ENCODE peak calls at places on chromosomes 5 and 9, in six cellular contexts. One of them, this sample, is unnamed.

GRCh38 chr5:72018158-72018803 is 89.0 kb upstream of the MAP1B start:
- DNase-seq in adrenal gland: no peak
- DNase-seq in NCI-H2107: no peak
- DNase-seq in tibial artery: peak; percentile 70
- DNase-seq in ureter: no peak
- DNase-seq in retina: no peak
- DNase-seq in this sample: peak; percentile 85

GRCh38 chr9:91882628-91883027 is 67.4 kb downstream of the ROR2 start:
- DNase-seq in adrenal gland: no peak
- DNase-seq in NCI-H2107: no peak
- DNase-seq in tibial artery: no peak
- DNase-seq in ureter: no peak
- DNase-seq in retina: no peak
- DNase-seq in this sample: no peak

GRCh38 chr5:18305288-18305899 is 671.1 kb downstream of the TAF11L14 start:
- DNase-seq in adrenal gland: no peak
- DNase-seq in NCI-H2107: no peak
- DNase-seq in tibial artery: no peak
- DNase-seq in ureter: no peak
- DNase-seq in retina: peak; percentile 52
- DNase-seq in this sample: peak; percentile 59

GRCh38 chr9:114718801-114719221 is 36.8 kb upstream of the TEX48 start:
- DNase-seq in adrenal gland: no peak
- DNase-seq in NCI-H2107: no peak
- DNase-seq in tibial artery: no peak
- DNase-seq in ureter: peak; percentile 65
- DNase-seq in retina: no peak
- DNase-seq in this sample: peak; percentile 52

GRCh38 chr5:73312146-73312871 is 136.3 kb downstream of the FOXD1 start:
- DNase-seq in adrenal gland: no peak
- DNase-seq in NCI-H2107: no peak
- DNase-seq in tibial artery: no peak
- DNase-seq in ureter: no peak
- DNase-seq in retina: peak; percentile 56
- DNase-seq in this sample: peak; percentile 6

GRCh38 chr5:32232441-32233219 is 58.5 kb upstream of the GOLPH3 start:
- DNase-seq in adrenal gland: peak; percentile 82
- DNase-seq in NCI-H2107: peak; percentile 50
- DNase-seq in tibial artery: peak; percentile 85
- DNase-seq in ureter: peak; percentile 78
- DNase-seq in retina: peak; percentile 58
- DNase-seq in this sample: peak; percentile 92

GRCh38 chr9:78566948-78567675 is 270.2 kb downstream of the PSAT1 start:
- DNase-seq in adrenal gland: no peak
- DNase-seq in NCI-H2107: no peak
- DNase-seq in tibial artery: no peak
- DNase-seq in ureter: no peak
- DNase-seq in retina: no peak
- DNase-seq in this sample: no peak

GRCh38 chr5:180689071-180689694 is 39.8 kb upstream of the FLT4 start:
- DNase-seq in adrenal gland: no peak
- DNase-seq in NCI-H2107: no peak
- DNase-seq in tibial artery: no peak
- DNase-seq in ureter: no peak
- DNase-seq in retina: no peak
- DNase-seq in this sample: no peak

GRCh38 chr5:135993248-135993893 is 35.4 kb upstream of the TGFBI start:
- DNase-seq in adrenal gland: no peak
- DNase-seq in NCI-H2107: no peak
- DNase-seq in tibial artery: no peak
- DNase-seq in ureter: no peak
- DNase-seq in retina: no peak
- DNase-seq in this sample: no peak

GRCh38 chr5:115033861-115034260 is 135.8 kb downstream of the TRIM36 start:
- DNase-seq in adrenal gland: peak; percentile 20
- DNase-seq in NCI-H2107: no peak
- DNase-seq in tibial artery: no peak
- DNase-seq in ureter: no peak
- DNase-seq in retina: peak; percentile 21
- DNase-seq in this sample: peak; percentile 24

GRCh38 chr9:136556166-136556565 is 10.3 kb upstream of the NOTCH1 start:
- DNase-seq in adrenal gland: no peak
- DNase-seq in NCI-H2107: no peak
- DNase-seq in tibial artery: no peak
- DNase-seq in ureter: no peak
- DNase-seq in retina: no peak
- DNase-seq in this sample: no peak

GRCh38 chr5:37840036-37840909 is at the start of gene GDNF:
- DNase-seq in adrenal gland: peak; percentile 31
- DNase-seq in NCI-H2107: no peak
- DNase-seq in tibial artery: no peak
- DNase-seq in ureter: no peak
- DNase-seq in retina: peak; percentile 83
- DNase-seq in this sample: no peak

GRCh38 chr5:14930486-14930885 is 58.9 kb upstream of the ANKH start:
- DNase-seq in adrenal gland: no peak
- DNase-seq in NCI-H2107: no peak
- DNase-seq in tibial artery: no peak
- DNase-seq in ureter: no peak
- DNase-seq in retina: no peak
- DNase-seq in this sample: no peak

GRCh38 chr5:103883143-103883542 is 320.6 kb upstream of the NUDT12 start:
- DNase-seq in adrenal gland: no peak
- DNase-seq in NCI-H2107: no peak
- DNase-seq in tibial artery: no peak
- DNase-seq in ureter: no peak
- DNase-seq in retina: no peak
- DNase-seq in this sample: no peak

GRCh38 chr5:149488645-149489306 is 62.5 kb downstream of the CSNK1A1 start:
- DNase-seq in adrenal gland: no peak
- DNase-seq in NCI-H2107: no peak
- DNase-seq in tibial artery: no peak
- DNase-seq in ureter: no peak
- DNase-seq in retina: no peak
- DNase-seq in this sample: no peak

GRCh38 chr5:172909931-172910502 is 49.2 kb upstream of the RPL26L1 start:
- DNase-seq in adrenal gland: no peak
- DNase-seq in NCI-H2107: no peak
- DNase-seq in tibial artery: no peak
- DNase-seq in ureter: no peak
- DNase-seq in retina: no peak
- DNase-seq in this sample: no peak

GRCh38 chr9:100108572-100108971 is 9.5 kb downstream of the INVS start:
- DNase-seq in adrenal gland: no peak
- DNase-seq in NCI-H2107: no peak
- DNase-seq in tibial artery: no peak
- DNase-seq in ureter: no peak
- DNase-seq in retina: no peak
- DNase-seq in this sample: no peak

GRCh38 chr5:170117736-170118135 is 12.0 kb downstream of the FOXI1 start:
- DNase-seq in adrenal gland: no peak
- DNase-seq in NCI-H2107: no peak
- DNase-seq in tibial artery: no peak
- DNase-seq in ureter: no peak
- DNase-seq in retina: no peak
- DNase-seq in this sample: no peak

GRCh38 chr9:5446451-5447236 is 3.7 kb upstream of the CD274 start:
- DNase-seq in adrenal gland: no peak
- DNase-seq in NCI-H2107: no peak
- DNase-seq in tibial artery: no peak
- DNase-seq in ureter: no peak
- DNase-seq in retina: no peak
- DNase-seq in this sample: peak; percentile 76

GRCh38 chr9:131441441-131441840 is 47.6 kb downstream of the PRRC2B start:
- DNase-seq in adrenal gland: no peak
- DNase-seq in NCI-H2107: no peak
- DNase-seq in tibial artery: peak; percentile 54
- DNase-seq in ureter: no peak
- DNase-seq in retina: no peak
- DNase-seq in this sample: no peak

GRCh38 chr9:133184971-133185370 is 21.3 kb upstream of the GBGT1 start:
- DNase-seq in adrenal gland: peak; percentile 73
- DNase-seq in NCI-H2107: no peak
- DNase-seq in tibial artery: no peak
- DNase-seq in ureter: peak; percentile 61
- DNase-seq in retina: peak; percentile 40
- DNase-seq in this sample: peak; percentile 82

GRCh38 chr9:93298498-93299417 is 114.8 kb downstream of the WNK2 start:
- DNase-seq in adrenal gland: no peak
- DNase-seq in NCI-H2107: no peak
- DNase-seq in tibial artery: peak; percentile 58
- DNase-seq in ureter: no peak
- DNase-seq in retina: no peak
- DNase-seq in this sample: no peak

GRCh38 chr5:57802131-57802530 is 319.5 kb upstream of the ACTBL2 start:
- DNase-seq in adrenal gland: no peak
- DNase-seq in NCI-H2107: no peak
- DNase-seq in tibial artery: no peak
- DNase-seq in ureter: no peak
- DNase-seq in retina: no peak
- DNase-seq in this sample: no peak

GRCh38 chr9:111597852-111598729 is 1.4 kb downstream of the PTGR1 start:
- DNase-seq in adrenal gland: peak; percentile 71
- DNase-seq in NCI-H2107: no peak
- DNase-seq in tibial artery: peak; percentile 80
- DNase-seq in ureter: peak; percentile 52
- DNase-seq in retina: peak; percentile 74
- DNase-seq in this sample: peak; percentile 81

GRCh38 chr5:114524221-114524620 is 162.4 kb downstream of the KCNN2 start:
- DNase-seq in adrenal gland: no peak
- DNase-seq in NCI-H2107: no peak
- DNase-seq in tibial artery: no peak
- DNase-seq in ureter: no peak
- DNase-seq in retina: no peak
- DNase-seq in this sample: no peak

GRCh38 chr9:117414906-117415583 is at the start of gene ASTN2:
- DNase-seq in adrenal gland: no peak
- DNase-seq in NCI-H2107: no peak
- DNase-seq in tibial artery: peak; percentile 62
- DNase-seq in ureter: no peak
- DNase-seq in retina: no peak
- DNase-seq in this sample: no peak

GRCh38 chr5:122312670-122312988 is 592 bp downstream of the SNCAIP start:
- DNase-seq in adrenal gland: peak; percentile 14
- DNase-seq in NCI-H2107: no peak
- DNase-seq in tibial artery: peak; percentile 61
- DNase-seq in ureter: no peak
- DNase-seq in retina: peak; percentile 90
- DNase-seq in this sample: no peak

GRCh38 chr9:138099803-138100598 is 222.4 kb downstream of the CACNA1B start:
- DNase-seq in adrenal gland: peak; percentile 7
- DNase-seq in NCI-H2107: no peak
- DNase-seq in tibial artery: no peak
- DNase-seq in ureter: no peak
- DNase-seq in retina: no peak
- DNase-seq in this sample: no peak

GRCh38 chr9:69326261-69326660 is 1.2 kb downstream of the ENTREP1 start:
- DNase-seq in adrenal gland: no peak
- DNase-seq in NCI-H2107: no peak
- DNase-seq in tibial artery: no peak
- DNase-seq in ureter: no peak
- DNase-seq in retina: no peak
- DNase-seq in this sample: no peak

GRCh38 chr5:157516626-157517325 is 56.8 kb downstream of the NIPAL4 start:
- DNase-seq in adrenal gland: peak; percentile 96
- DNase-seq in NCI-H2107: no peak
- DNase-seq in tibial artery: peak; percentile 83
- DNase-seq in ureter: peak; percentile 66
- DNase-seq in retina: no peak
- DNase-seq in this sample: no peak

GRCh38 chr9:111833941-111834340 is 39.2 kb upstream of the SHOC1 start:
- DNase-seq in adrenal gland: peak; percentile 40
- DNase-seq in NCI-H2107: no peak
- DNase-seq in tibial artery: no peak
- DNase-seq in ureter: no peak
- DNase-seq in retina: no peak
- DNase-seq in this sample: no peak

GRCh38 chr5:103407399-103407798 is 148.8 kb downstream of the MACIR start:
- DNase-seq in adrenal gland: no peak
- DNase-seq in NCI-H2107: no peak
- DNase-seq in tibial artery: no peak
- DNase-seq in ureter: no peak
- DNase-seq in retina: no peak
- DNase-seq in this sample: peak; percentile 4

GRCh38 chr5:851553-851952 is 767 bp upstream of the ZDHHC11 start:
- DNase-seq in adrenal gland: peak; percentile 3
- DNase-seq in NCI-H2107: no peak
- DNase-seq in tibial artery: peak; percentile 51
- DNase-seq in ureter: no peak
- DNase-seq in retina: no peak
- DNase-seq in this sample: no peak

This sample was measured in HT-29.